ENCODE peak calls at places on chromosome 20, in four cellular contexts. H is fibroblast of the aortic adventitia, X is heart right ventricle, C is ovary. R is an unnamed sample.

GRCh38 chr20:46000571-46001145 is 8.1 kb upstream of the MMP9 start:
- DNase-seq in H (no peak), X (no peak), C (no peak), R (peak)

GRCh38 chr20:61968932-61969331 is 96.7 kb downstream of the TAF4 start:
- DNase-seq in H (no peak), X (no peak), C (no peak), R (no peak)

GRCh38 chr20:35947489-35947888 is 6.8 kb downstream of the SCAND1 start:
- DNase-seq in H (peak), X (no peak), C (no peak), R (peak)

GRCh38 chr20:45352729-45353128 is 4.5 kb upstream of the SDC4 start:
- DNase-seq in H (no peak), X (no peak), C (no peak), R (no peak)

GRCh38 chr20:64193058-64193457 is 28.8 kb downstream of the MYT1 start:
- DNase-seq in H (no peak), X (no peak), C (no peak), R (no peak)

GRCh38 chr20:20666359-20666758 is 46.1 kb downstream of the RALGAPA2 start:
- DNase-seq in H (no peak), X (no peak), C (no peak), R (no peak)

GRCh38 chr20:48703511-48704219 is 124.1 kb downstream of the PREX1 start:
- DNase-seq in H (no peak), X (no peak), C (peak), R (no peak)

GRCh38 chr20:40524071-40524470 is 165.0 kb downstream of the MAFB start:
- DNase-seq in H (peak), X (no peak), C (no peak), R (no peak)

GRCh38 chr20:48776306-48776705 is 51.5 kb downstream of the PREX1 start:
- DNase-seq in H (peak), X (no peak), C (no peak), R (no peak)

GRCh38 chr20:45851501-45851900 is 5.7 kb downstream of the ACOT8 start:
- DNase-seq in H (no peak), X (no peak), C (no peak), R (no peak)

GRCh38 chr20:50585678-50586077 is 75.5 kb downstream of the PTPN1 start:
- DNase-seq in H (no peak), X (no peak), C (peak), R (no peak)

GRCh38 chr20:23268792-23269354 is 81.7 kb upstream of the NXT1 start:
- DNase-seq in H (no peak), X (no peak), C (no peak), R (no peak)

GRCh38 chr20:45032781-45033180 is 66.5 kb downstream of the STK4 start:
- DNase-seq in H (no peak), X (no peak), C (no peak), R (no peak)

GRCh38 chr20:17992224-17992637 is 23.4 kb downstream of the MGME1 start:
- DNase-seq in H (no peak), X (no peak), C (no peak), R (no peak)

GRCh38 chr20:60116128-60116909 is 158.1 kb downstream of the CDH26 start:
- DNase-seq in H (no peak), X (no peak), C (no peak), R (no peak)

GRCh38 chr20:17505664-17506517 is 25.3 kb downstream of the BFSP1 start:
- DNase-seq in H (peak), X (no peak), C (peak), R (no peak)

GRCh38 chr20:46816097-46816496 is 78.5 kb upstream of the EYA2 start:
- DNase-seq in H (no peak), X (no peak), C (no peak), R (no peak)

GRCh38 chr20:22394583-22394982 is 189.8 kb downstream of the FOXA2 start:
- DNase-seq in H (no peak), X (no peak), C (no peak), R (no peak)

GRCh38 chr20:32743237-32744112 is at the start of gene COMMD7:
- DNase-seq in H (peak), X (peak), C (peak), R (peak)

GRCh38 chr20:43721097-43721428 is 5.7 kb downstream of the GTSF1L start:
- DNase-seq in H (no peak), X (no peak), C (no peak), R (no peak)

GRCh38 chr20:33773412-33774089 is 37.6 kb upstream of the CHMP4B start:
- DNase-seq in H (no peak), X (no peak), C (no peak), R (no peak)

GRCh38 chr20:24303393-24303792 is 166.0 kb upstream of the SYNDIG1 start:
- DNase-seq in H (peak), X (no peak), C (no peak), R (no peak)

GRCh38 chr20:62704341-62704948 is 4.2 kb upstream of the NTSR1 start:
- DNase-seq in H (peak), X (peak), C (peak), R (no peak)

GRCh38 chr20:2874456-2874855 is 1.2 kb downstream of the PTPRA start:
- DNase-seq in H (peak), X (no peak), C (no peak), R (no peak)

GRCh38 chr20:50187403-50188051 is 3.1 kb upstream of the CEBPB start:
- DNase-seq in H (peak), X (no peak), C (peak), R (no peak)

GRCh38 chr20:50510706-50511401 is 671 bp downstream of the PTPN1 start:
- DNase-seq in H (no peak), X (no peak), C (no peak), R (peak)

DNA sequence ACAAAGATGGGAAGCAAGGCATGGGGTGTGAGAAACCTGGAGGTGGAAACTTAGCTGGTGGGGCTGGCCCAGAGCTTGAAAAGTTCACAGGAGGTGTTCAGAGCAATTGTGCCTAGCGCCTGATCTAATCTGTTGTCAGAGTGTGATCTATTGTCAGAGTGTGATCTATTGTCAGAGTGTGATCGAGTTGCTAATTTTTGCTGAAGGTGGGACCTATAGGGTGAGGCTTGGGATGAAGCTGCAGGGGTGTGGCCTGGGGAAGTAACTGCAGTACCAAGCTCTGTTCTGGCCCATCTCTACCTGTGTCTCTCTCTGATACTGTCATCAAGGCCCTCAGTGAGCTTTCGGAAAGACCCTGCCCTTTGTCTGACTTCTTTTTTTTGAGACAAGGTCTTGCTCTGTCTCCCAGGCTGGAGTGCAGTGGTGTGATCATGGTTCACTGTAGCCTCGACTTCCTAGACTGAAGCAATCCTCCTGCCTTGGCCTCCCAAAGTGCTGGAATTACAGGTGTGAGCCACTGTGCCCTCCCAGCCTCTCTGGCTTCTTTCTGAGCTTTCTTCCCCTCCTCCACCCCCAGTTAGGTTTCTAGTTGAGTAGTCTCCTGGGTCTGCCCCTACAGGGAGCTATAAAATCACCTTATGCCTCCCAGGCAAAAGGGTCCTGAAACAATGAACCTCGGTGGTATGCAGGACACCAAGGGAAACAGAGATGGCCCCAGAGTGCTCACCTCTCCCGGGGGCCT is 150.8 kb upstream of the RNF24 start:
- DNase-seq in H (no peak), X (no peak), C (no peak), R (no peak)
- TF ChIP-seq CTCF in H (no peak), X (no peak), C (no peak), R (no peak)

DNA sequence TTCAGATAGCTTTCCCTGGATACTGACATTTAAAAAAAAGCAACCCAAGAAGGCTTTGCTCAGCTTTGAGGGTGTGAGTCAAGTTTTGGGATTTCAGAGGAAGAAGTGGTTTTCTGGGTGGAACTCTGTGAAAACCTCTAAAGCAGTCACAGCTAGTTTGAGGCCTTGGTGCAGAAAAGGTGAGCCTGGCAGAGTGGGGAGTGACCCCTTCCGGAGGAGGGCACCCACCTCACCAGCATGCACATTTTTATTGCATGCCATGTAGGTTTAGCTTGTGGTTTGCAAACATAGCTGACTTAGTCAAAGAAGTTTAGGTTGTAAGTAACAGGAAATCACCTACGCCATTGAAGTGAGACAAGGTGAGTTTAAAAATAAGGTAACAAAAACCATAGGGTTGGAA is 146.8 kb upstream of the PMEPA1 start:
- DNase-seq in H (no peak), X (no peak), C (no peak), R (no peak)
- TF ChIP-seq CTCF in H (no peak), X (no peak), C (no peak), R (no peak)

DNA sequence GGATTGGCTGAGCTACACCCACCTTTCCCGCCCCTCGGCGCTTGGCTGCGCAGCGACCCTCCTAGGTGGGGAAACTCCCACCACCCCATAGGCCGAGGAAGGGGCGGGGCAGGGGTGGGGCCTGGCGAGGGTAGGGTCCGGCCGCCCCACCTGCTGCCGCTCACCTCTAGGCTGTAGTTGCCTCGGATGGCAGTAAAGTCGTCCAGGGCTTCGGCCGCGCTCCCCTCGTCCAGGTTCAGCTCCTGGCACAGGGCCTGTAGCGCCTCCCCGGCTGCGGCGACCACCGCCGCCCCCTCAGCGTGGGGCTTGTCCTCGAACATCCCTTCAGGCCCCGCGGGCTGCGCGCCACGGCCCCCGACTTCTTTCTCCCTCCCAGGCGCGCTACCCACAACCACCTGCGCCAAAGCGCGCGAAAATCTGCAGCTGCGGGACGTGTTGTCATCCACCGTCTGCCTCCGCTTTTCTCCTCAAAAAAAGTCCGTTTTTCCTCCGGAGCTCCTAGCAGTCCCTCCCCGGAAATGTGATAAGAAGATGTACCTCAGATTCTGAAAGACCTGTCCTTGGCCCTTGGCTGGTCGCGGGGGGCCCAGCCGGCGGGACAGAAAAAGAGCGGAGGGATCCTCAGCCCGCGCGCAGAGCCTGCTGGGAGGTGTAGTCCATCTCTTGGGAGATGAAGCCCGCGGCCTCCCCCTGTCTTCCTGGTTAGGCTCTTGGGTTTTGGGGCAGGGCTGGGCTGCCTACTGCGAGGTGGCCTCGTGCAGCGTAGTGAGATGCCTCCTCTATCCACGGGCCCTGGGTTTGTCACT is at the start of gene RBL1:
- DNase-seq in H (peak), X (peak), C (peak), R (peak)
- TF ChIP-seq CTCF in H (peak), X (peak), C (peak), R (no peak)

GRCh38 chr20:672975-673604 is 2.5 kb downstream of the SCRT2 start:
- DNase-seq in H (no peak), X (no peak), C (no peak), R (peak)
- TF ChIP-seq CTCF in H (peak), X (peak), C (no peak), R (peak)

DNA sequence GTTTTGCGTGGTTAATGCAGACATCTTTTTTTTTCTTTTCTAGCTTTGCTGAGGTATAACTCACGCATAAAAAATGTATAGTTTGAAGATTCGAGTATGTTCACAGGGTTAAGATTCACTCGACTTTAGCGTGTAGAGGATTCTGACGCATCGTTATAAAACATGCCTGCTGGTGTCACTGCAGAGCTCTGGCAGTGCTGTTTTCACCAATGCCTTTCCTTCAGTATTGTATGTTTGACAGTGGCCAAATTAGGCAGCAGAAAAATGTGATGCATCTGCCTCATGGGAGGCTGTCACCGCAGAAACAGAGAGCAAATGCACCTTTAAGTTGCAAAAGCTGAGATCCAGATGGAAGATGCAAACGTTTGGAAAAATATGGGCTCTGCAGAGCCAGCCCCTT is 18.0 kb upstream of the SIRPB2 start:
- DNase-seq in H (peak), X (no peak), C (no peak), R (peak)
- TF ChIP-seq CTCF in H (peak), X (peak), C (no peak), R (peak)

DNA sequence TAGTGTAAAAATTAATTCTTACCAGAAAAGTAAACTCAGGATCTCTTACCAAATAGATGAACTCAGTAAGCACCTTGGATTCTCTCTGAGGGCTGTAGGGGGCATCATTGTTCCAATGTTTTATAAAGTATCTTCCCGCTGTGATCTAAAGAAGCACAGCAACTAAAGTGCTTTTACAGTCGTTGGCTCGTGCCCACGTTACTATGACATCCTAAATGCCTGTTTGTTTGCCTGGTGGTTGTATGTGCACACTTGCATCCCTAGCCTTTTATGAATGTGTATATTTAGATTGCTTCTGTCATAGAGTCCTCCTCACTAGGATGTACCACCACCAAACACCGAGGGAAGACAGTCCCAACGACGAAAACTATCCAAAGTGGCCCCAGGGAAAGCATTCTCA is 34.5 kb downstream of the SLX4IP start:
- DNase-seq in H (peak), X (peak), C (no peak), R (peak)
- TF ChIP-seq CTCF in H (peak), X (peak), C (peak), R (peak)

DNA sequence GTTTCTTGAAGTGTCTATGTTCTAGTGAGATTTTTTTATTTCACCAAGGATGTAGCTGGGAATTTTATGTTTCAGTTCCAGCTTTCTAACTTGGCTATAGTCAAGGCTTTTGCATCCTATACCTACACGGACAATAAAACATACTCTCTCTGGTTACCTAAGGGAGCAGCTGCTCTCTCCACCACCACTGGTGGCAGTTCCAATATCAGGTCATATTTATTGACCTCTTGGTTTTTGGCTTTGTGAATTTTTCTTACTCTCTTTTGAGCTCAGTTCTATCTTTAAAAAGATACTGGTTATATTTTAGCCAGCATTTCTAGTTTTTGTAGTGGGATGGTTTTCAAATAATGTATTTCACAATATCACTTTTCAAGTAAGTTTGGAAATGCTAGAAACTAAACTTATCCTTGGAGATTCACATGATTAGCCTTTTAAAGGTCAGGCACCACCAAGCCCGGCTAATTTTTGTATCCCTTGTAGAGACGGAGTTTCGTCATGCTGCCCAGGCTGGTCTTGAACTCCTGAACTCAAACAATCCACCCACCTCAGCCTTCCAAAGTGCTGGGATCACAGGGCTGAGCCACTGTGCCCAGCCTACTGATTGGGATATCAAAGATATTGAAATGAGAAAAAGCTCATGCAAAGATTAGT is 34.7 kb upstream of the HAO1 start:
- DNase-seq in H (no peak), X (no peak), C (no peak), R (no peak)
- TF ChIP-seq CTCF in H (no peak), X (no peak), C (no peak), R (no peak)

GRCh38 chr20:19056909-19057308 is 155.5 kb upstream of the SLC24A3 start:
- DNase-seq in H (no peak), X (no peak), C (no peak), R (no peak)
- TF ChIP-seq CTCF in H (no peak), X (no peak), C (no peak), R (peak)

DNA sequence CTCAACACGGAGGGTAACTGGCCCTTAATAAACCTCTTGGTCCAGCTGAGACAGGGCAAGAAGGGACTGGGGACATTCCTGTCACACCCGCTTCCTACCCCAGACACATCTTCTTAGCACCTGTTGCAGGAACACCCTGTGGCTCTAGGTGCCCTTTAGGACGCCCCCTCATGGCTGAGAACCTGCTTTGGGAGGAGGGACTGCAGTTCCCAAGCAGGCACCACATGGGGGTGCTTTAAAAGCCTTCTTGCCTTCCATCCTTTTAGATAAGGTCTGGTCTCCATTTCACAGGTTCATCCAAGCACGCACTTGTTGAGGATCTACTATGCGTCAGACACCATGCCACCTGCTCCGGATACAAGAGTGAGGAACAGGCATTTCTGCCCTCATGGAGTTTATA is 26.6 kb downstream of the NSFL1C start:
- DNase-seq in H (no peak), X (no peak), C (no peak), R (peak)
- TF ChIP-seq CTCF in H (peak), X (no peak), C (no peak), R (no peak)

R was measured in endothelial cell.